ENCODE peak calls at places on chromosome 13, in eight cellular contexts. C, N, K, L, I, T, F and M are unnamed samples.

GRCh38 chr13:47094734-47095434 is 198.0 kb upstream of the HTR2A start:
- DNase-seq in C (peak), F (no peak), T (no peak), N (no peak), L (no peak), K (no peak), I (no peak), M (no peak)

GRCh38 chr13:91375119-91375729 is 23.2 kb upstream of the GPC5 start:
- DNase-seq in I (no peak), N (peak), F (peak), C (no peak), K (no peak), T (no peak), L (no peak), M (no peak)

GRCh38 chr13:94968040-94968756 is 255.9 kb upstream of the SOX21 start:
- DNase-seq in L (peak), T (no peak), C (peak), K (no peak), F (peak), N (no peak), I (no peak), M (no peak)

GRCh38 chr13:23805015-23805583 is 84.1 kb downstream of the MIPEP start:
- DNase-seq in F (no peak), T (no peak), L (no peak), C (no peak), I (no peak), K (no peak), N (no peak), M (no peak)

GRCh38 chr13:45809810-45810394 is 41.7 kb downstream of the SIAH3 start:
- DNase-seq in L (no peak), I (no peak), F (no peak), C (no peak), T (no peak), K (no peak), N (no peak), M (no peak)

GRCh38 chr13:33583398-33583797 is 234.6 kb upstream of the RFC3 start:
- DNase-seq in F (no peak), T (no peak), I (no peak), K (no peak), N (no peak), C (no peak), L (no peak), M (no peak)

GRCh38 chr13:94617389-94618000 is 15.8 kb downstream of the GPR180 start:
- DNase-seq in F (peak), K (no peak), L (peak), I (no peak), N (peak), C (no peak), T (no peak), M (no peak)

GRCh38 chr13:83975668-83976165 is 93.4 kb upstream of the SLITRK1 start:
- DNase-seq in K (no peak), I (no peak), C (no peak), T (no peak), L (no peak), N (no peak), F (no peak), M (no peak)

GRCh38 chr13:72565893-72566292 is 161.5 kb downstream of the MZT1 start:
- DNase-seq in T (no peak), K (peak), L (peak), F (peak), N (peak), C (no peak), I (no peak), M (peak)

GRCh38 chr13:110361365-110361911 is 54.4 kb downstream of the COL4A2 start:
- DNase-seq in C (no peak), L (peak), N (no peak), K (no peak), I (no peak), F (no peak), T (no peak), M (no peak)

GRCh38 chr13:79810671-79811070 is 329.7 kb downstream of the NDFIP2 start:
- DNase-seq in K (no peak), N (no peak), F (no peak), C (no peak), I (no peak), T (peak), L (peak), M (no peak)

GRCh38 chr13:35876601-35877000 is 254.6 kb downstream of the DCLK1 start:
- DNase-seq in C (no peak), T (no peak), K (no peak), N (no peak), F (no peak), I (no peak), L (no peak), M (no peak)

GRCh38 chr13:69020120-69020519 is 1087.5 kb upstream of the ATXN8OS start:
- DNase-seq in N (no peak), T (no peak), I (no peak), F (no peak), C (no peak), K (no peak), L (no peak), M (no peak)

GRCh38 chr13:33261426-33262068 is 24.0 kb downstream of the STARD13 start:
- DNase-seq in N (no peak), F (no peak), C (no peak), L (no peak), K (no peak), T (no peak), I (no peak), M (no peak)

GRCh38 chr13:80840313-80840976 is 499.5 kb upstream of the SPRY2 start:
- DNase-seq in I (no peak), C (no peak), T (no peak), N (no peak), K (no peak), F (no peak), L (no peak), M (no peak)

GRCh38 chr13:110319774-110320509 is 12.9 kb downstream of the COL4A2 start:
- DNase-seq in K (no peak), N (no peak), I (peak), T (peak), F (no peak), L (no peak), C (no peak), M (peak)

GRCh38 chr13:28449826-28450773 is 44.8 kb downstream of the FLT1 start:
- DNase-seq in K (no peak), N (no peak), C (no peak), T (no peak), F (no peak), L (no peak), I (no peak), M (no peak)

GRCh38 chr13:25169951-25170553 is 2.0 kb downstream of the AMER2 start:
- DNase-seq in N (no peak), I (no peak), L (no peak), F (peak), T (no peak), K (no peak), C (no peak), M (no peak)

GRCh38 chr13:25171170-25171516 is 945 bp downstream of the AMER2 start:
- DNase-seq in K (no peak), L (no peak), C (no peak), T (no peak), I (no peak), F (no peak), N (no peak), M (no peak)

GRCh38 chr13:25172303-25172630 is 179 bp upstream of the AMER2 start:
- DNase-seq in L (no peak), I (no peak), C (no peak), K (no peak), F (peak), N (no peak), T (no peak), M (no peak)

GRCh38 chr13:25170554-25171107 is 1.5 kb downstream of the AMER2 start:
- DNase-seq in K (no peak), N (no peak), F (peak), I (no peak), C (no peak), T (no peak), L (peak), M (no peak)

DNA sequence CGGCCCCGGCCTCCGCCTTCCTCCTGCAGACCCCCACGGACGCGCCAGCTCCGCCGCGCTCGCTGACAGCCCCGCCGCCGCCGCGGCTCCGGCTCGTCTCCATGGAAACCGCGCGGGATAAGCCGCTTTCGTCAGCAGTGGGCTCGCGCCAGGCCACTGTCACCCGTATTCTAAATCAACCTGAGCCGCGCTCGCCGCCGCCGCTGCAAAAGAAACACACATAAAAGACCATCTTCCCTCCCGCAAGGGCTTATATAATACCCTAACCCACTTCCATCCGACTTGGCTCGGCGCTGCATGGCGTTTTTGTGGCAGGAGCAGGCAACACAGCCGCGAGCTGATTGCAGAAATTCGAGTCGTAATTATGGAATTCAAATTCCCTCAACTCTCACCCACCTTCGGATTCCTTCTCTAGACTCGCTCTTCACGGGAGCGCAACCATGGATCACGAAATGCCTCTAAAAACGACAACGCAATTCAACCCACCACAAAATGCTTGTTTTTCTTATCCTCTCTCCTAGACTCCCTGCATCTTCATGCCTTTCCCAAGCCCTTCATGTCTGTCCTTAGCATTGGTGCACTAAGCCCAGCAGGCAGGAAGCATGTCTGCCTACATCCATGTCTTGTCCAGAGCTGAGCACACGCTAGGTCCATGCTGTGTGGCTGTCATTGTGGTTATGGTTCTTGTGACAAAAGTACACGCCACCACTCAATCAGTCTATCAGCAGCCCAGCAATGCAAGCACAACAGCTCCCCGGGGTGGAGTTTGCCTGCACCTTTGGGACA is at the start of gene AMER2:
- DNase-seq in N (no peak), L (peak), I (no peak), C (peak), T (no peak), K (no peak), F (peak), M (peak)
- H3K4me3 ChIP-seq in N (no peak), L (peak), I (peak), C (peak), T (no peak), K (peak), F (peak), M (no peak)

DNA sequence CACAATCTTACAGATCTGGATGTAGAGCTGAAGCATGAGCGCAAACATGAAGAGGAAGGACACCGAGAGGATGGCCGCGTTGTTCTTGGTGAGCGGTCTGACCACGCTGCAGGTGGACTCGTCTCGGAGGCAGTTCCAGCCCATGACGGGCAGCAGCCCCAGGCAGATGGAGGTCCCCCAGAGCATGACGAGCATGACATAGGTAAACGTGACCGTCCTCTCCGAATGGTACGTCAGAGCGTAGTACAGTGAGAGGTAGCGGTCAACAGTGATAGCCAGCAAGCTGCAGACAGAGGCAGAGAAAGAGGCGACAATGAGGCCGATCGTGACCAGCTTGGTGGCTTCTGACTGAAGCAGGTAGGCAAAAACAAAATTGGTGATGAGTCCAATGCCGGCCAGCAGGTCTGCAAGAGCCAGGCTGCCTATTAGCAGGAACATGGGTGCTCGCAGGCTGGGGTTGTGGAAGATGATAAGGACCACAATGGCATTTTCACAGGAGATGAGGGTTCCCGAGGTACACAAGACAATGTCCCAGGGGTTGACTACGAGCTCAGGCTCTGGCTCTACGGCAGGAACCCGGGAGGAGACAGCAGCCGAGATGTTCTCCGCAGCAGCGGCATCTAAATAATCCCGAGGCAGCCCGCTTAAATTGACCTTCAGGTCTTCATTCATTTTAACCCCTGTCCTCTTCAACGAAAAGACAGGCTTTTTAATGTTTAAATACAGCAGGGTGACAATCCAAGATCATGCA is 1.3 kb downstream of the GPR12 start:
- DNase-seq in L (no peak), C (no peak), I (no peak), T (no peak), F (peak), N (no peak), K (no peak), M (no peak)
- H3K4me3 ChIP-seq in L (no peak), C (no peak), I (peak), T (no peak), F (peak), N (peak), K (peak), M (no peak)

DNA sequence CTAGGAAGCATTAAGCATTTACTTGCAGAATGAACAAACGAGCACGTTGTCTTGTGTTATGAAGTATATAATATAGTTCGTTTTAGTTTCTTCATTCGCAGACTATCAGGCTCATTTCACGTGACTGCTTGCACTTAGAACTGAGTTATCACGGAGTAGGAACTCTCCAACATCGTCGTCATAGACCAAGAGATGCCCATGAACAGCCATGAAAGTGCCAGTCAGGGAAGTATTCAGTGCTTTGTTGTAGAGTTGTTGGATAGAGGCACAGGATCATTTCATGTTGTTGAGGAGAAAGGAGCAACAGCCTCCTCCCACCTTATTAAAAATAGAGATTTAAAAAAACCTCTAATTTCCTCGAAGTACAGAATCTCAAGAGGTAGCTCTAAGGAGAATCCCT is 969 bp upstream of the IL17D start:
- DNase-seq in C (no peak), L (no peak), F (no peak), N (peak), K (no peak), I (no peak), T (no peak), M (no peak)
- H3K4me3 ChIP-seq in C (peak), L (peak), F (peak), N (peak), K (peak), I (peak), T (peak), M (peak)

GRCh38 chr13:112891477-112892401 is 77.3 kb upstream of the MCF2L start:
- DNase-seq in C (no peak), N (no peak), L (no peak), I (peak), T (peak), K (no peak), F (no peak), M (no peak)
- H3K4me3 ChIP-seq in C (no peak), N (no peak), L (no peak), I (no peak), T (no peak), K (no peak), F (no peak), M (no peak)

DNA sequence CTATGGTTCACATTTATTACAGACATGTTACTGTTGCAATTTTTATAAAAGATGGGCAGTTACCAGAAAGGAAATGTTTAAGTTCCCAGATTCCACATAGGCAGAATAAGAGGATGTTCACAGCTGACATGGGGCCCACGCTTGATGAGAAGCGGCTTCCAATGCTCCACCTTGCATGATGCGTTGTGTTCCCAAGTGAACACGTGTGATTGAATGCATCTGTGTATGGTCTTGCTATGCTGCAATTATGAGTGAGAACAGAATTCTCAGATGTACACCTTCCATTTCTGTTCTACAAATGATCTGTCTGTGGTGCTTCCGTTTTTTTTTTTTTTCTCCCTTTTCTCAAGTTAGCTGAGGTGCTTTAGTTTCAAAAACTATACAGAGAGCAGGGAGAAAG is 15.5 kb downstream of the UPF3A start:
- DNase-seq in L (no peak), T (no peak), K (no peak), C (no peak), I (no peak), F (no peak), N (no peak), M (no peak)
- H3K4me3 ChIP-seq in L (no peak), T (no peak), K (no peak), C (no peak), I (no peak), F (no peak), N (no peak), M (no peak)

GRCh38 chr13:98495627-98496238 is 81.2 kb downstream of the STK24 start:
- DNase-seq in F (peak), C (no peak), I (no peak), K (no peak), T (no peak), L (no peak), N (no peak), M (no peak)
- H3K4me3 ChIP-seq in F (no peak), C (no peak), I (peak), K (no peak), T (no peak), L (no peak), N (no peak), M (no peak)

GRCh38 chr13:99375806-99376080 is 68.5 kb upstream of the GPR183 start:
- DNase-seq in F (no peak), N (no peak), L (no peak), I (no peak), K (no peak), C (no peak), T (no peak), M (no peak)
- H3K4me3 ChIP-seq in F (no peak), N (no peak), L (no peak), I (no peak), K (no peak), C (no peak), T (no peak), M (no peak)

GRCh38 chr13:30418075-30418715 is 4.1 kb upstream of the UBE2L5 start:
- DNase-seq in K (no peak), C (no peak), F (no peak), N (no peak), L (no peak), I (no peak), T (no peak), M (no peak)
- H3K4me3 ChIP-seq in K (no peak), C (no peak), F (no peak), N (no peak), L (no peak), I (no peak), T (no peak), M (no peak)

GRCh38 chr13:32035701-32036100 is 4.1 kb downstream of the FRY start:
- DNase-seq in I (no peak), C (no peak), T (no peak), K (no peak), N (no peak), F (no peak), L (no peak), M (no peak)

GRCh38 chr13:32037471-32037870 is 5.9 kb downstream of the FRY start:
- DNase-seq in L (no peak), C (no peak), N (no peak), F (no peak), I (no peak), T (no peak), K (no peak), M (no peak)

GRCh38 chr13:32038353-32038752 is 6.8 kb downstream of the FRY start:
- DNase-seq in T (no peak), K (no peak), F (no peak), N (no peak), C (no peak), I (no peak), L (no peak), M (no peak)

GRCh38 chr13:32036762-32037161 is 5.2 kb downstream of the FRY start:
- DNase-seq in C (no peak), I (no peak), K (no peak), L (no peak), T (no peak), N (no peak), F (no peak), M (no peak)

GRCh38 chr13:32036131-32036695 is 4.6 kb downstream of the FRY start:
- DNase-seq in N (peak), F (no peak), I (no peak), T (no peak), K (no peak), L (no peak), C (no peak), M (no peak)
- H3K4me3 ChIP-seq in N (peak), F (no peak), I (no peak), T (no peak), K (no peak), L (no peak), C (no peak), M (no peak)

GRCh38 chr13:40271931-40272775 is 394.3 kb downstream of the FOXO1 start:
- DNase-seq in N (peak), K (no peak), L (no peak), T (peak), C (no peak), I (peak), F (no peak), M (no peak)
- H3K4me3 ChIP-seq in N (no peak), K (no peak), L (no peak), T (no peak), C (no peak), I (no peak), F (no peak), M (no peak)